ENCODE peak calls at places on chromosome 3, in six cellular contexts. C is H1, H is IMR-90, K is H9, D is neuronal stem cell, I is mesenchymal stem cell. U is an unnamed sample.

GRCh38 chr3:49158108-49158709 is 7.9 kb downstream of the CCDC71 start:
- DNase-seq in C (no peak), H (no peak), K (peak; percentile 65), D (no peak), I (no peak), U (peak; percentile 68)

GRCh38 chr3:61111764-61112163 is 139.5 kb downstream of the FHIT start:
- DNase-seq in C (no peak), H (no peak), K (no peak), D (no peak), I (no peak), U (no peak)

GRCh38 chr3:158906749-158907148 is 104.9 kb downstream of the MFSD1 start:
- DNase-seq in C (no peak), H (no peak), K (no peak), D (no peak), I (no peak), U (no peak)

GRCh38 chr3:59857589-59858346 is 807.9 kb upstream of the CFAP20DC start:
- DNase-seq in C (peak; percentile 51), H (peak; percentile 81), K (peak; percentile 69), D (peak; percentile 57), I (peak; percentile 81), U (peak; percentile 85)

GRCh38 chr3:115814006-115814405 is 190.7 kb downstream of the GAP43 start:
- DNase-seq in C (no peak), H (no peak), K (no peak), D (no peak), I (no peak), U (no peak)

GRCh38 chr3:8557298-8557697 is 55.7 kb downstream of the LMCD1 start:
- DNase-seq in C (no peak), H (peak; percentile 27), K (no peak), D (no peak), I (peak; percentile 71), U (no peak)

GRCh38 chr3:134665243-134665642 is 14.4 kb upstream of the KY start:
- DNase-seq in C (no peak), H (no peak), K (no peak), D (no peak), I (no peak), U (no peak)

GRCh38 chr3:129979891-129980290 is 5.4 kb downstream of the TRH start:
- DNase-seq in C (no peak), H (no peak), K (no peak), D (no peak), I (no peak), U (no peak)

GRCh38 chr3:12034440-12034839 is 30.3 kb downstream of the SYN2 start:
- DNase-seq in C (no peak), H (no peak), K (no peak), D (no peak), I (no peak), U (no peak)

GRCh38 chr3:150213577-150213976 is 194.5 kb upstream of the TSC22D2 start:
- DNase-seq in C (no peak), H (no peak), K (no peak), D (no peak), I (no peak), U (no peak)

GRCh38 chr3:40872562-40872961 is 326.7 kb upstream of the CTNNB1 start:
- DNase-seq in C (no peak), H (no peak), K (no peak), D (no peak), I (no peak), U (no peak)

GRCh38 chr3:127694467-127695215 is 21.9 kb downstream of the ABTB1 start:
- DNase-seq in C (no peak), H (peak; percentile 20), K (peak; percentile 75), D (no peak), I (no peak), U (peak; percentile 35)

GRCh38 chr3:131361464-131362421 is 19.8 kb upstream of the NUDT16 start:
- DNase-seq in C (peak; percentile 95), H (peak; percentile 10), K (peak; percentile 99), D (peak; percentile 57), I (peak; percentile 37), U (peak; percentile 97)

GRCh38 chr3:27616031-27616430 is 106.1 kb downstream of the EOMES start:
- DNase-seq in C (no peak), H (no peak), K (no peak), D (no peak), I (no peak), U (no peak)

GRCh38 chr3:195110647-195111321 is 160.2 kb downstream of the XXYLT1 start:
- DNase-seq in C (no peak), H (no peak), K (no peak), D (no peak), I (no peak), U (peak; percentile 7)

GRCh38 chr3:156148946-156149348 is 28.6 kb downstream of the KCNAB1 start:
- DNase-seq in C (no peak), H (peak; percentile 19), K (no peak), D (no peak), I (no peak), U (no peak)

GRCh38 chr3:144708437-144708836 is 736.8 kb downstream of the DIPK2A start:
- DNase-seq in C (no peak), H (no peak), K (no peak), D (no peak), I (no peak), U (no peak)

GRCh38 chr3:66338927-66339326 is 118.1 kb downstream of the SLC25A26 start:
- DNase-seq in C (no peak), H (peak; percentile 85), K (no peak), D (no peak), I (no peak), U (no peak)

GRCh38 chr3:71247221-71247947 is 336.1 kb downstream of the FOXP1 start:
- DNase-seq in C (no peak), H (peak; percentile 67), K (peak; percentile 75), D (no peak), I (no peak), U (no peak)

GRCh38 chr3:177340243-177340830 is 143.1 kb upstream of the TBL1XR1 start:
- DNase-seq in C (no peak), H (no peak), K (no peak), D (no peak), I (no peak), U (no peak)

GRCh38 chr3:179229177-179229576 is 21.7 kb downstream of the KCNMB3 start:
- DNase-seq in C (no peak), H (no peak), K (no peak), D (no peak), I (no peak), U (no peak)

GRCh38 chr3:194269610-194270145 is 81.5 kb downstream of the CPN2 start:
- DNase-seq in C (peak; percentile 41), H (no peak), K (peak; percentile 85), D (no peak), I (peak; percentile 83), U (no peak)

GRCh38 chr3:15471861-15472260 is 44.5 kb downstream of the EAF1 start:
- DNase-seq in C (no peak), H (no peak), K (no peak), D (no peak), I (no peak), U (no peak)

GRCh38 chr3:11434017-11434526 is 161.9 kb downstream of the ATG7 start:
- DNase-seq in C (no peak), H (peak; percentile 73), K (no peak), D (no peak), I (peak; percentile 67), U (peak; percentile 15)

GRCh38 chr3:43615133-43615532 is 6.7 kb downstream of the ANO10 start:
- DNase-seq in C (no peak), H (no peak), K (no peak), D (no peak), I (no peak), U (no peak)

GRCh38 chr3:43618142-43618541 is 3.7 kb downstream of the ANO10 start:
- DNase-seq in C (no peak), H (no peak), K (no peak), D (no peak), I (no peak), U (no peak)

GRCh38 chr3:43612439-43612838 is 9.4 kb downstream of the ANO10 start:
- DNase-seq in C (no peak), H (no peak), K (no peak), D (no peak), I (no peak), U (no peak)

GRCh38 chr3:43616034-43616433 is 5.8 kb downstream of the ANO10 start:
- DNase-seq in C (no peak), H (no peak), K (no peak), D (no peak), I (no peak), U (no peak)

DNA sequence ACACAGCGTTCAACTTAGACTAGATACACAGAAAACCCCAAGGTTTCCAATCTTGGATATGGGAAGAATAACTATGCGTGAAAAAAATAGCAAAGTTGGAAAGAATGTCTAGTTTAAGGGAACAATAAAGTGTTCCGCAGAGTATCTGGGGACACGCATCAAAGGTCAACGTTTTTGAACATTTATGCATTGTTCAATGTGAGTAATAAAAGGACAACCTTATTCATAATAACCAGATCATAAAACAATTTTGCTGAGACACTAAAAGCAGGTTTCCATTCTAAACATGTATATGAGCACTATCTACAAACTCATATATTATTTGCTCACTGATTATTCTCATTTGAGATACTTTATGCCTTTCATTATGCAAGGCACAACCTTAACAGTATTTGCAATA is 7.8 kb downstream of the ANO10 start:
- DNase-seq in C (no peak), H (no peak), K (no peak), D (no peak), I (no peak), U (no peak)
- H3K18ac ChIP-seq in C (no peak overlapping the region), H (no peak overlapping the region), K (no peak overlapping the region), D (no peak overlapping the region), I (no peak overlapping the region), U (no peak overlapping the region)

GRCh38 chr3:94374439-94375161 is 311.7 kb downstream of the NSUN3 start:
- DNase-seq in C (no peak), H (no peak), K (peak; percentile 26), D (no peak), I (no peak), U (no peak)
- H3K4ac ChIP-seq in C (no peak overlapping the region), H (no peak overlapping the region), K (no peak overlapping the region), D (no peak overlapping the region), I (no peak overlapping the region), U (no peak overlapping the region)

DNA sequence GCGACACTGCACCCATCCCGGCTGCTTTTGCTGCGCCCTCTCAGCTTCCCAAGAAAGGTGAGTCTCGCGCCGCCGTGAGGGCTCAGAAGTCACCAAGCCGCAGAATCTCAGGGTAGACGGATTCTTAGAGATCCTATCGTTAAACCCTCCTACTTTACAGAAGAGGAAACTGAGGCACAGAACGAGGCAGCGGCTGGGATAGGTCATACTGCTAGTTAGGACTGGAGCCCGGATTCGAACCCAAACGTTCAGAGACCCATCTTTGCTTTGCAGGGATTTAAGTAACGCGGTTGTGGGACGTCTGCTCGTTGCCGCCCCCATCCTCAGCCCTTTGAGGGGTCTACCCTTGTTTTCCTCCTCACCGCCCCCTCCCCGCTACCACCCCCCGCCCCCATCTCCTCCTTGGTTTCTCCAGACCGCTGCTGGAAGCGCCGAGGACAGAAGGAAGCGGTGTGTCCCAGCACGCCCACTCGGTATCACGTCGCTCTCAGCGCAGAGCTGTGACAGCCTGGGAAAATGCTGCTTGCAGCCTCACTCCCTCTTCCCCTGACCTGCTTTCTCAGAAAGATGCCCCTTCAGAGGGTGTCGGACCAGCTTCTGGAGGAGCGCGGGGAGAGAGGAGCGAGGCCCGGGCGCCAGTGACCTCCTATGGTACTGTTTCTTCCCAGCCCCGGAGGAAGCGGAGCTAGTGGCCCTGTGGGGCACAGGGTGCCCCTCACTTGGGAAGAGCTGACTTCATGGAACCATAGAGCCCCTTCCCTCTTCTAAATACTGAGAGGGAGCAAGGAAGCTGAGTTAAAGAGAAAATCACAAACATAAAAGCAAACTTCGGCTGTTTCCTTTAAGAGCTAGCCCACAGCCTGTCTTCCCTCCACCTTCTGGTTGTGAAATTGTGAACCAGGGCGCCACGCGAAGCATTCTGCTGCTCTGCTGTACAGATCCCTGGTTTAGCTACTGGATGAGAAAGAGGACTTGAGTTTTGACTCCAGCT is 573 bp downstream of the IL1RAP start:
- DNase-seq in C (no peak), H (peak; percentile 60), K (peak; percentile 38), D (peak; percentile 40), I (peak; percentile 76), U (peak; percentile 63)
- H4K91ac ChIP-seq in C (no peak overlapping the region), H (no peak overlapping the region), K (no peak overlapping the region), D (no peak overlapping the region), I (no peak overlapping the region), U (no peak overlapping the region)

GRCh38 chr3:106628407-106628806 is 748.8 kb upstream of the CCDC54 start:
- DNase-seq in C (no peak), H (peak; percentile 78), K (no peak), D (no peak), I (peak; percentile 47), U (peak; percentile 93)
- H3K18ac ChIP-seq in C (no peak overlapping the region), H (no peak overlapping the region), K (no peak overlapping the region), D (no peak overlapping the region), I (peak overlapping the region; percentile 59), U (no peak overlapping the region)

U was measured in trophoblast cell.